ENCODE peak calls at places on chromosomes 5 and 9, in nine cellular contexts. One of them, this sample, is unnamed.

GRCh38 chr5:138641547-138642298 is 66.5 kb upstream of the HSPA9 start:
- DNase-seq in effector memory CD4-positive, alpha-beta T cell: peak; percentile 34
- DNase-seq in SW 1271: no peak
- DNase-seq in left ventricle myocardium inferior: peak; percentile 55
- DNase-seq in effector memory CD8-positive, alpha-beta T cell: peak; percentile 69
- DNase-seq in NCI-H2171 treated with DMSO at 0.1 percent for 48 hours: no peak
- DNase-seq in head of caudate nucleus: peak; percentile 89
- DNase-seq in hepatocyte: peak; percentile 84
- DNase-seq in germinal center: peak; percentile 59
- DNase-seq in this sample: peak; percentile 27

GRCh38 chr9:107768224-107768623 is 278.7 kb upstream of the KLF4 start:
- DNase-seq in effector memory CD4-positive, alpha-beta T cell: no peak
- DNase-seq in SW 1271: no peak
- DNase-seq in left ventricle myocardium inferior: peak; percentile 46
- DNase-seq in effector memory CD8-positive, alpha-beta T cell: no peak
- DNase-seq in NCI-H2171 treated with DMSO at 0.1 percent for 48 hours: no peak
- DNase-seq in head of caudate nucleus: no peak
- DNase-seq in hepatocyte: no peak
- DNase-seq in germinal center: no peak
- DNase-seq in this sample: no peak

GRCh38 chr9:116484483-116484776 is 202.7 kb upstream of the TRIM32 start:
- DNase-seq in effector memory CD4-positive, alpha-beta T cell: no peak
- DNase-seq in SW 1271: no peak
- DNase-seq in left ventricle myocardium inferior: no peak
- DNase-seq in effector memory CD8-positive, alpha-beta T cell: no peak
- DNase-seq in NCI-H2171 treated with DMSO at 0.1 percent for 48 hours: no peak
- DNase-seq in head of caudate nucleus: no peak
- DNase-seq in hepatocyte: no peak
- DNase-seq in germinal center: no peak
- DNase-seq in this sample: no peak

GRCh38 chr5:72402381-72402890 is 82.3 kb downstream of the PTCD2 start:
- DNase-seq in effector memory CD4-positive, alpha-beta T cell: no peak
- DNase-seq in SW 1271: no peak
- DNase-seq in left ventricle myocardium inferior: no peak
- DNase-seq in effector memory CD8-positive, alpha-beta T cell: no peak
- DNase-seq in NCI-H2171 treated with DMSO at 0.1 percent for 48 hours: no peak
- DNase-seq in head of caudate nucleus: no peak
- DNase-seq in hepatocyte: no peak
- DNase-seq in germinal center: no peak
- DNase-seq in this sample: no peak

GRCh38 chr5:112417931-112418358 is 1.1 kb downstream of the EPB41L4A start:
- DNase-seq in effector memory CD4-positive, alpha-beta T cell: no peak
- DNase-seq in SW 1271: no peak
- DNase-seq in left ventricle myocardium inferior: peak; percentile 71
- DNase-seq in effector memory CD8-positive, alpha-beta T cell: peak; percentile 6
- DNase-seq in NCI-H2171 treated with DMSO at 0.1 percent for 48 hours: no peak
- DNase-seq in head of caudate nucleus: peak; percentile 52
- DNase-seq in hepatocyte: peak; percentile 51
- DNase-seq in germinal center: peak; percentile 20
- DNase-seq in this sample: no peak

GRCh38 chr9:86987900-86988299 is 40.6 kb upstream of the GAS1 start:
- DNase-seq in effector memory CD4-positive, alpha-beta T cell: no peak
- DNase-seq in SW 1271: no peak
- DNase-seq in left ventricle myocardium inferior: no peak
- DNase-seq in effector memory CD8-positive, alpha-beta T cell: no peak
- DNase-seq in NCI-H2171 treated with DMSO at 0.1 percent for 48 hours: no peak
- DNase-seq in head of caudate nucleus: no peak
- DNase-seq in hepatocyte: no peak
- DNase-seq in germinal center: no peak
- DNase-seq in this sample: no peak

GRCh38 chr5:151141535-151141934 is 16.0 kb downstream of the ANXA6 start:
- DNase-seq in effector memory CD4-positive, alpha-beta T cell: peak; percentile 52
- DNase-seq in SW 1271: no peak
- DNase-seq in left ventricle myocardium inferior: peak; percentile 36
- DNase-seq in effector memory CD8-positive, alpha-beta T cell: peak; percentile 46
- DNase-seq in NCI-H2171 treated with DMSO at 0.1 percent for 48 hours: no peak
- DNase-seq in head of caudate nucleus: no peak
- DNase-seq in hepatocyte: peak; percentile 41
- DNase-seq in germinal center: no peak
- DNase-seq in this sample: no peak

GRCh38 chr9:91690540-91691249 is 259.3 kb downstream of the ROR2 start:
- DNase-seq in effector memory CD4-positive, alpha-beta T cell: no peak
- DNase-seq in SW 1271: no peak
- DNase-seq in left ventricle myocardium inferior: no peak
- DNase-seq in effector memory CD8-positive, alpha-beta T cell: no peak
- DNase-seq in NCI-H2171 treated with DMSO at 0.1 percent for 48 hours: no peak
- DNase-seq in head of caudate nucleus: no peak
- DNase-seq in hepatocyte: no peak
- DNase-seq in germinal center: no peak
- DNase-seq in this sample: no peak

GRCh38 chr5:156838966-156839365 is 11.1 kb upstream of the PPP1R2B start:
- DNase-seq in effector memory CD4-positive, alpha-beta T cell: no peak
- DNase-seq in SW 1271: no peak
- DNase-seq in left ventricle myocardium inferior: no peak
- DNase-seq in effector memory CD8-positive, alpha-beta T cell: no peak
- DNase-seq in NCI-H2171 treated with DMSO at 0.1 percent for 48 hours: no peak
- DNase-seq in head of caudate nucleus: no peak
- DNase-seq in hepatocyte: no peak
- DNase-seq in germinal center: no peak
- DNase-seq in this sample: no peak

GRCh38 chr5:119470851-119471451 is 18.7 kb downstream of the HSD17B4 start:
- DNase-seq in effector memory CD4-positive, alpha-beta T cell: no peak
- DNase-seq in SW 1271: no peak
- DNase-seq in left ventricle myocardium inferior: no peak
- DNase-seq in effector memory CD8-positive, alpha-beta T cell: no peak
- DNase-seq in NCI-H2171 treated with DMSO at 0.1 percent for 48 hours: no peak
- DNase-seq in head of caudate nucleus: no peak
- DNase-seq in hepatocyte: peak; percentile 31
- DNase-seq in germinal center: no peak
- DNase-seq in this sample: no peak

GRCh38 chr9:89863837-89864236 is 259.0 kb downstream of the GADD45G start:
- DNase-seq in effector memory CD4-positive, alpha-beta T cell: no peak
- DNase-seq in SW 1271: no peak
- DNase-seq in left ventricle myocardium inferior: no peak
- DNase-seq in effector memory CD8-positive, alpha-beta T cell: no peak
- DNase-seq in NCI-H2171 treated with DMSO at 0.1 percent for 48 hours: peak; percentile 17
- DNase-seq in head of caudate nucleus: no peak
- DNase-seq in hepatocyte: no peak
- DNase-seq in germinal center: no peak
- DNase-seq in this sample: no peak

GRCh38 chr5:10676946-10677345 is 84.1 kb downstream of the DAP start:
- DNase-seq in effector memory CD4-positive, alpha-beta T cell: no peak
- DNase-seq in SW 1271: no peak
- DNase-seq in left ventricle myocardium inferior: no peak
- DNase-seq in effector memory CD8-positive, alpha-beta T cell: no peak
- DNase-seq in NCI-H2171 treated with DMSO at 0.1 percent for 48 hours: no peak
- DNase-seq in head of caudate nucleus: no peak
- DNase-seq in hepatocyte: no peak
- DNase-seq in germinal center: no peak
- DNase-seq in this sample: no peak

GRCh38 chr9:131405429-131405828 is 11.5 kb downstream of the PRRC2B start:
- DNase-seq in effector memory CD4-positive, alpha-beta T cell: no peak
- DNase-seq in SW 1271: no peak
- DNase-seq in left ventricle myocardium inferior: peak; percentile 69
- DNase-seq in effector memory CD8-positive, alpha-beta T cell: peak; percentile 46
- DNase-seq in NCI-H2171 treated with DMSO at 0.1 percent for 48 hours: no peak
- DNase-seq in head of caudate nucleus: no peak
- DNase-seq in hepatocyte: no peak
- DNase-seq in germinal center: no peak
- DNase-seq in this sample: no peak

GRCh38 chr9:122875523-122875922 is 29.6 kb downstream of the RC3H2 start:
- DNase-seq in effector memory CD4-positive, alpha-beta T cell: no peak
- DNase-seq in SW 1271: no peak
- DNase-seq in left ventricle myocardium inferior: no peak
- DNase-seq in effector memory CD8-positive, alpha-beta T cell: no peak
- DNase-seq in NCI-H2171 treated with DMSO at 0.1 percent for 48 hours: no peak
- DNase-seq in head of caudate nucleus: no peak
- DNase-seq in hepatocyte: no peak
- DNase-seq in germinal center: no peak
- DNase-seq in this sample: no peak

GRCh38 chr5:114449836-114450515 is 88.1 kb downstream of the KCNN2 start:
- DNase-seq in effector memory CD4-positive, alpha-beta T cell: no peak
- DNase-seq in SW 1271: no peak
- DNase-seq in left ventricle myocardium inferior: peak; percentile 61
- DNase-seq in effector memory CD8-positive, alpha-beta T cell: no peak
- DNase-seq in NCI-H2171 treated with DMSO at 0.1 percent for 48 hours: peak; percentile 3
- DNase-seq in head of caudate nucleus: peak; percentile 83
- DNase-seq in hepatocyte: peak; percentile 87
- DNase-seq in germinal center: peak; percentile 52
- DNase-seq in this sample: peak; percentile 35

GRCh38 chr9:19976226-19976625 is 187.4 kb upstream of the SLC24A2 start:
- DNase-seq in effector memory CD4-positive, alpha-beta T cell: no peak
- DNase-seq in SW 1271: no peak
- DNase-seq in left ventricle myocardium inferior: no peak
- DNase-seq in effector memory CD8-positive, alpha-beta T cell: no peak
- DNase-seq in NCI-H2171 treated with DMSO at 0.1 percent for 48 hours: no peak
- DNase-seq in head of caudate nucleus: no peak
- DNase-seq in hepatocyte: no peak
- DNase-seq in germinal center: no peak
- DNase-seq in this sample: no peak

GRCh38 chr9:116238751-116239340 is 85.3 kb downstream of the PAPPA start:
- DNase-seq in effector memory CD4-positive, alpha-beta T cell: no peak
- DNase-seq in SW 1271: no peak
- DNase-seq in left ventricle myocardium inferior: no peak
- DNase-seq in effector memory CD8-positive, alpha-beta T cell: no peak
- DNase-seq in NCI-H2171 treated with DMSO at 0.1 percent for 48 hours: no peak
- DNase-seq in head of caudate nucleus: no peak
- DNase-seq in hepatocyte: no peak
- DNase-seq in germinal center: no peak
- DNase-seq in this sample: no peak

GRCh38 chr9:84667571-84668203 is 1.8 kb upstream of the NTRK2 start:
- DNase-seq in effector memory CD4-positive, alpha-beta T cell: no peak
- DNase-seq in SW 1271: no peak
- DNase-seq in left ventricle myocardium inferior: peak; percentile 21
- DNase-seq in effector memory CD8-positive, alpha-beta T cell: no peak
- DNase-seq in NCI-H2171 treated with DMSO at 0.1 percent for 48 hours: no peak
- DNase-seq in head of caudate nucleus: peak; percentile 54
- DNase-seq in hepatocyte: peak; percentile 14
- DNase-seq in germinal center: peak; percentile 16
- DNase-seq in this sample: no peak